ENCODE peak calls at places on chromosomes 16 and 17, in four cellular contexts. One of them, this sample, is unnamed.

GRCh38 chr17:64920026-64920418 is 744 bp upstream of the LRRC37A3 start:
- DNase-seq in H9: no peak
- DNase-seq in mesendoderm: peak
- DNase-seq in neuronal stem cell: no peak
- DNase-seq in this sample: no peak

GRCh38 chr17:61757168-61757567 is 106.2 kb downstream of the BRIP1 start:
- DNase-seq in H9: no peak
- DNase-seq in neuronal stem cell: no peak
- DNase-seq in mesendoderm: no peak
- DNase-seq in this sample: no peak

GRCh38 chr17:5464717-5465507 is 3.9 kb downstream of the DHX33 start:
- DNase-seq in mesendoderm: peak
- DNase-seq in H9: no peak
- DNase-seq in neuronal stem cell: no peak
- DNase-seq in this sample: no peak

GRCh38 chr17:36544049-36544319 is 735 bp upstream of the GGNBP2 start:
- DNase-seq in mesendoderm: peak
- DNase-seq in H9: peak
- DNase-seq in neuronal stem cell: peak
- DNase-seq in this sample: peak

GRCh38 chr17:45162022-45162687 is 480 bp downstream of the HEXIM2 start:
- DNase-seq in mesendoderm: no peak
- DNase-seq in H9: no peak
- DNase-seq in neuronal stem cell: no peak
- DNase-seq in this sample: no peak

GRCh38 chr16:85448557-85449194 is 164.4 kb upstream of the GSE1 start:
- DNase-seq in mesendoderm: no peak
- DNase-seq in neuronal stem cell: no peak
- DNase-seq in H9: no peak
- DNase-seq in this sample: no peak

GRCh38 chr17:61467416-61468262 is 15.4 kb downstream of the TBX4 start:
- DNase-seq in H9: peak
- DNase-seq in mesendoderm: peak
- DNase-seq in neuronal stem cell: no peak
- DNase-seq in this sample: peak

GRCh38 chr17:74512624-74513084 is 18.6 kb downstream of the CD300LB start:
- DNase-seq in H9: no peak
- DNase-seq in mesendoderm: no peak
- DNase-seq in neuronal stem cell: no peak
- DNase-seq in this sample: no peak

GRCh38 chr16:4637501-4638166 is 13.0 kb downstream of the MGRN1 start:
- DNase-seq in mesendoderm: no peak
- DNase-seq in H9: no peak
- DNase-seq in neuronal stem cell: no peak
- DNase-seq in this sample: no peak

GRCh38 chr16:85878407-85878806 is 20.6 kb upstream of the IRF8 start:
- DNase-seq in neuronal stem cell: no peak
- DNase-seq in mesendoderm: no peak
- DNase-seq in H9: peak
- DNase-seq in this sample: no peak

GRCh38 chr16:71440669-71441347 is 1.0 kb downstream of the TLE7 start:
- DNase-seq in H9: peak
- DNase-seq in neuronal stem cell: no peak
- DNase-seq in mesendoderm: peak
- DNase-seq in this sample: no peak

GRCh38 chr17:29929006-29929543 is 953 bp downstream of the SSH2 start:
- DNase-seq in neuronal stem cell: peak
- DNase-seq in H9: peak
- DNase-seq in mesendoderm: peak
- DNase-seq in this sample: no peak

GRCh38 chr16:30117768-30118167 is 4.4 kb upstream of the GDPD3 start:
- DNase-seq in neuronal stem cell: no peak
- DNase-seq in mesendoderm: no peak
- DNase-seq in H9: no peak
- DNase-seq in this sample: no peak

GRCh38 chr16:55912022-55912421 is 36.8 kb upstream of the CES5A start:
- DNase-seq in mesendoderm: no peak
- DNase-seq in H9: no peak
- DNase-seq in neuronal stem cell: no peak
- DNase-seq in this sample: no peak

GRCh38 chr17:70169707-70170597 is 620 bp downstream of the KCNJ2 start:
- DNase-seq in neuronal stem cell: no peak
- DNase-seq in H9: no peak
- DNase-seq in mesendoderm: peak
- DNase-seq in this sample: peak

GRCh38 chr17:63703556-63704258 is 3.8 kb upstream of the LIMD2 start:
- DNase-seq in neuronal stem cell: no peak
- DNase-seq in mesendoderm: no peak
- DNase-seq in H9: no peak
- DNase-seq in this sample: no peak

GRCh38 chr17:44122825-44123355 is 551 bp downstream of the HDAC5 start:
- DNase-seq in H9: no peak
- DNase-seq in neuronal stem cell: no peak
- DNase-seq in mesendoderm: peak
- DNase-seq in this sample: no peak

GRCh38 chr16:53689636-53690035 is 14.0 kb downstream of the RPGRIP1L start:
- DNase-seq in mesendoderm: no peak
- DNase-seq in neuronal stem cell: no peak
- DNase-seq in H9: no peak
- DNase-seq in this sample: peak

GRCh38 chr16:1870365-1871082 is 1.4 kb downstream of the MEIOB start:
- DNase-seq in mesendoderm: no peak
- DNase-seq in H9: no peak
- DNase-seq in neuronal stem cell: no peak
- DNase-seq in this sample: peak

GRCh38 chr17:78817123-78817522 is 23.5 kb downstream of the USP36 start:
- DNase-seq in neuronal stem cell: no peak
- DNase-seq in H9: no peak
- DNase-seq in mesendoderm: no peak
- DNase-seq in this sample: no peak

GRCh38 chr17:49076575-49077384 is 55.8 kb upstream of the B4GALNT2 start:
- DNase-seq in mesendoderm: no peak
- DNase-seq in H9: no peak
- DNase-seq in neuronal stem cell: no peak
- DNase-seq in this sample: peak
- H3K27ac ChIP-seq in mesendoderm: no peak
- H3K27ac ChIP-seq in H9: no peak
- H3K27ac ChIP-seq in neuronal stem cell: no peak
- H3K27ac ChIP-seq in this sample: peak

DNA sequence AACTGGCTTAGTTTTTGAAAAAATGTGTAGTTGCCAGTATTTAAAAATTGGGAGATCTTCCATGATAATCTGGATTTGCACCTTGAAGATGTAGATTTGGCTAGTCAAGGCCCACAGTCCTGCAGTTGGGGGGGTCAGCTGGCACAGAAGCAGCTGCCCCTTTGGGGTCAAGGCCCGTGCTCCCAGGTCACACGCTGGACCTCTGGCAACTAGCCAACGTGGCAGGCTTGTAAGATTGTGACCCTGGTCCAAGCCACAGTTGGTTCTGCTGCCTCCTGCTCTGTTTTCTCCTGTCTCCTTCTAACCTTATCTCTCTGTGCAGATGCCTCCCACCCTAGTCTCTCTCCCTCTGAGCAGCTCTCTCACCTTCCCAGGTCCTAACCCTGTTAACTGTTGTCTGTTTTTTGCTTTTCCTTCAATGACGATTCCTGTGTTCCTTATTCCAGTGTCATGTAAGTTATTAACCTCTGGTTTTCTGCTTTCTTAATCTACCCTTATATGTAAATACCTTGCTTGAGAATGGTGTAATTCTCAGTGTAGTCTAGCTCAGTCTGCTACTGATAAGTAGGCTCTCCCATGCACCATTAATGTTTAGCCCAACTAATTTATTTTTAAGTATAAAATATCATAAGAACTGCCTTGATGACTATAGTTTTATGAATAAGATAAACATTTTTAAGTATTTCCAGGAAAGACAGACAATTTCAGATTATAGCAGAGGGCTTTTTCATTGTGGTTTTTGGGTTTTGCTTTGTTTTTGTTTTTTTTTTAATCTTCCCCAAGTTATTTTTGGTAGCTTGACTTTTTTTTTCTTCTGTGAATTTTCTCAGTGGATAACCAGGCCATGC is 28.0 kb downstream of the CLEC16A start:
- DNase-seq in mesendoderm: no peak
- DNase-seq in neuronal stem cell: no peak
- DNase-seq in H9: no peak
- DNase-seq in this sample: no peak
- H3K4ac ChIP-seq in mesendoderm: peak
- H3K4ac ChIP-seq in neuronal stem cell: no peak
- H3K4ac ChIP-seq in H9: no peak
- H3K4ac ChIP-seq in this sample: peak

GRCh38 chr17:21031756-21032396 is 10.9 kb downstream of the USP22 start:
- DNase-seq in neuronal stem cell: no peak
- DNase-seq in H9: no peak
- DNase-seq in mesendoderm: no peak
- DNase-seq in this sample: no peak

GRCh38 chr17:21036361-21036881 is 6.4 kb downstream of the USP22 start:
- DNase-seq in H9: no peak
- DNase-seq in mesendoderm: no peak
- DNase-seq in neuronal stem cell: no peak
- DNase-seq in this sample: peak

GRCh38 chr17:21033350-21033749 is 9.5 kb downstream of the USP22 start:
- DNase-seq in mesendoderm: no peak
- DNase-seq in neuronal stem cell: no peak
- DNase-seq in H9: no peak
- DNase-seq in this sample: peak

GRCh38 chr17:21037117-21037803 is 5.6 kb downstream of the USP22 start:
- DNase-seq in H9: no peak
- DNase-seq in mesendoderm: no peak
- DNase-seq in neuronal stem cell: no peak
- DNase-seq in this sample: no peak

DNA sequence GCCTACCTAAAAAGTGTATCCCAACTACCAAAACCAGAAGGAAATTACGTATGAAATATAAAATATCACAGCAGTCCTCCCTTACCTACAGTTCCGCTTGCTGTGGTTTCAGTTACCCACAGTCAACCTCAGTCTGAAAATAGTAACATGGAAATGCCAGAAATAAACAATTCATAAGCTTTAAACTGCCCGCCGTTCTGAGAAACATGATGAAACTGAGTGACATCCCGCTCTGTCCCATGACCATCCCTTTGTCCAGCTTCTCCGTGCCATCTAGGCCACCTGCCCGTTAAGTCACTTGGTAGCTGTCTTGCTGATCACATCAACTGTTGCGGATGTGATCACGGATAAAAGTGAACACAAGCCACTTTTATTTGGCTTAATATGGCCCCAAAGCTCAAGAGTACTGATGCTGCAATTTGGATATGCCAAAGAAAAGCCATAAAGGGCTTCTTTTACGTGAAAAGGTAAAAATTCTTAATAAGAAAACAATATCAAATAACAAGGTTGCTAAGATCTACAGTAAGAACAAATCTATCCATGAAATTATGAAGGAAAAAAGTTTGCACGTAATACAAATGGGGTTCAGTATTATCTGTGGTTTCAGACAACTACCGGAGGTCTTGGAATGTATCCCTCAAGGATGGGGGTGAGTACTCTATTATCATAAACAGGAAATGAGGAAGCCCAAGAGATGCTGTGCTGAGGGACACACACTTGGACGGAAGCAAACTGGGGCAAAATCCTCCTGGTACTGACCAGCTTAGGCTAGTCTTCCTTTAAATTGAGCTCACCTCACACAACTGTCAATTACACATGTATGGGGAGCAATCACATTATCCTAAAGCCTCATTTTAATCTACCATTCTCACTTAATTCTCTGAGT is 8.2 kb downstream of the USP22 start:
- DNase-seq in neuronal stem cell: no peak
- DNase-seq in H9: no peak
- DNase-seq in mesendoderm: peak
- DNase-seq in this sample: peak
- H3K27ac ChIP-seq in neuronal stem cell: no peak
- H3K27ac ChIP-seq in H9: no peak
- H3K27ac ChIP-seq in mesendoderm: no peak
- H3K27ac ChIP-seq in this sample: no peak

GRCh38 chr16:66881560-66881959 is 1.2 kb downstream of the PDP2 start:
- DNase-seq in mesendoderm: no peak
- DNase-seq in neuronal stem cell: no peak
- DNase-seq in H9: no peak
- DNase-seq in this sample: no peak

GRCh38 chr16:66880288-66881013 is at the start of gene PDP2:
- DNase-seq in mesendoderm: peak
- DNase-seq in H9: peak
- DNase-seq in neuronal stem cell: peak
- DNase-seq in this sample: peak

GRCh38 chr16:66881964-66882508 is 1.7 kb downstream of the PDP2 start:
- DNase-seq in H9: no peak
- DNase-seq in mesendoderm: no peak
- DNase-seq in neuronal stem cell: no peak
- DNase-seq in this sample: no peak

GRCh38 chr16:66882702-66883101 is 2.4 kb downstream of the PDP2 start:
- DNase-seq in mesendoderm: no peak
- DNase-seq in H9: no peak
- DNase-seq in neuronal stem cell: no peak
- DNase-seq in this sample: no peak

DNA sequence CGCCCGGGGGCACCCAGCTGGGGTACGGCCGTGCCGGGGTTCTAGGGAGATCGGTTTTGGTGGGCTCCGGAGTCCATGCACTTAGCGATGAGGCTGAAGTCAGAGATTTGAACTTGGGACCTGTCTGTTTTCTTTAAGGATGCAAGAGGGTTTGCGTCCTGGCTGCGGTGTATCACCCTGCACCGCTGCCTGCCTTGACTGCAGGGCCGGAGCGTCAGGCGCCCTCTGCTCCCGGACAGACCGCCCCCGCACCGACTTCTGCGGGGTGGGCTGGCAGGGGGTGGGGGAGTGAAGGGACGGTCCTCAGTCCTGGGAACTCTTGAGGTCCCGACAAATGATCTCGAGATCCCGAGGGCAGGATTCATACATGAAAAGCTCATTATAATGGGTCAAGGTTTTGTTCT is 701 bp downstream of the PDP2 start:
- DNase-seq in H9: no peak
- DNase-seq in neuronal stem cell: peak
- DNase-seq in mesendoderm: no peak
- DNase-seq in this sample: no peak
- H3K4ac ChIP-seq in H9: no peak
- H3K4ac ChIP-seq in neuronal stem cell: peak
- H3K4ac ChIP-seq in mesendoderm: no peak
- H3K4ac ChIP-seq in this sample: peak

GRCh38 chr17:2346475-2346874 is 9.2 kb downstream of the SGSM2 start:
- DNase-seq in H9: no peak
- DNase-seq in mesendoderm: no peak
- DNase-seq in neuronal stem cell: no peak
- DNase-seq in this sample: no peak
- H3K27ac ChIP-seq in H9: no peak
- H3K27ac ChIP-seq in mesendoderm: no peak
- H3K27ac ChIP-seq in neuronal stem cell: no peak
- H3K27ac ChIP-seq in this sample: no peak

GRCh38 chr16:68713430-68713829 is 23.7 kb upstream of the CDH1 start:
- DNase-seq in H9: no peak
- DNase-seq in mesendoderm: no peak
- DNase-seq in neuronal stem cell: no peak
- DNase-seq in this sample: no peak
- H3K4ac ChIP-seq in H9: no peak
- H3K4ac ChIP-seq in mesendoderm: no peak
- H3K4ac ChIP-seq in neuronal stem cell: no peak
- H3K4ac ChIP-seq in this sample: no peak

This sample was measured in IMR-90.